ENCODE peak calls at places on chromosome 18, in seven cellular contexts. K, C, E, G, R, J and A are unnamed samples.
A peak's percentile ranks its signal among the peaks of the same experiment; 100 is the strongest.

GRCh38 chr18:46264255-46264654 is 160.1 kb downstream of the HAUS1 start:
- DNase-seq in R (no peak), G (no peak), E (no peak), K (no peak), C (no peak), J (no peak), A (no peak)

GRCh38 chr18:49819768-49820662 is 6.7 kb upstream of the ACAA2 start:
- DNase-seq in C (no peak), G (no peak), J (no peak), R (no peak), E (no peak), K (no peak), A (no peak)

GRCh38 chr18:848062-848795 is 36.2 kb upstream of the YES1 start:
- DNase-seq in G (no peak), K (no peak), R (no peak), C (no peak), J (no peak), E (no peak), A (no peak)

GRCh38 chr18:63994783-63995399 is 25.0 kb downstream of the SERPINB8 start:
- DNase-seq in K (no peak), C (no peak), G (peak; percentile 48), J (peak; percentile 65), E (no peak), R (no peak), A (peak; percentile 42)

GRCh38 chr18:183769-184168 is 25.4 kb downstream of the USP14 start:
- DNase-seq in K (no peak), J (no peak), E (no peak), G (no peak), R (no peak), C (no peak), A (no peak)

GRCh38 chr18:75161629-75162028 is 47.3 kb downstream of the PTGR3 start:
- DNase-seq in J (no peak), C (no peak), G (no peak), E (peak; percentile 47), K (peak; percentile 35), R (no peak), A (no peak)

GRCh38 chr18:80112623-80113248 is 3.7 kb downstream of the ADNP2 start:
- DNase-seq in K (no peak), C (no peak), E (no peak), J (no peak), R (peak; percentile 31), G (no peak), A (no peak)

GRCh38 chr18:74745658-74746403 is 148.2 kb downstream of the ZNF407 start:
- DNase-seq in K (no peak), E (peak; percentile 89), J (no peak), G (peak; percentile 20), C (no peak), R (no peak), A (no peak)

GRCh38 chr18:49321800-49322461 is 138.5 kb downstream of the DYM start:
- DNase-seq in J (no peak), G (no peak), E (no peak), C (no peak), R (no peak), K (no peak), A (no peak)

GRCh38 chr18:41936471-41937134 is 18.4 kb upstream of the PIK3C3 start:
- DNase-seq in G (no peak), C (no peak), J (no peak), K (no peak), E (no peak), R (no peak), A (no peak)

GRCh38 chr18:49561377-49562193 is at the start of gene LIPG:
- DNase-seq in C (peak; percentile 86), K (peak; percentile 25), R (no peak), J (peak; percentile 72), E (peak; percentile 87), G (peak; percentile 71), A (peak; percentile 74)

GRCh38 chr18:15198116-15198389 is 450.1 kb downstream of the ANKRD30B start:
- DNase-seq in C (no peak), G (no peak), E (no peak), K (no peak), J (no peak), R (no peak), A (no peak)

GRCh38 chr18:6543330-6543908 is 128.7 kb upstream of the L3MBTL4 start:
- DNase-seq in C (no peak), J (no peak), E (no peak), R (no peak), K (no peak), G (no peak), A (no peak)

DNA sequence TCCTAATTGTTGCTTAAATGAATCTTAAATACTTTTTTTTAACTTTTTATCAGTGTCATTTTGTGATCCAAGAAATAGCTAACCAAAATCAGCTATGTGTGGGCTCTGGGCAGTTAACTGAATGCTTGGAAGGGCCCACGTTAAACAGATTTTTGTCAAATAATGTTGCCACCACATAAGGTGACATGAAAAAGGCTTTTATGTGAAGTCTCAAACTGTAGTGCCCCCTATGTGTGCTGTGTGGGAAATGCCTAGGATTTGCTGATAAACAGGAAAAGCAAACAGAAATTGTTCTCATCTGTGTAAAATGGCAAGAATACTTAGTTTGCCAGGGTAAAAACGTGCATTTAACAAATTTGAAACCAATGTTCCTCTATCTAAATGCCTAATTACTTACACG is 242.2 kb downstream of the ZNF516 start:
- DNase-seq in J (peak; percentile 61), E (no peak), G (no peak), R (no peak), C (no peak), K (no peak), A (no peak)
- TF ChIP-seq CTCF in J (peak; percentile 75), E (peak; percentile 64), G (peak; percentile 55), R (peak; percentile 16), C (no peak), K (peak; percentile 19), A (peak; percentile 56)

GRCh38 chr18:9546468-9546867 is 67.9 kb downstream of the PPP4R1 start:
- DNase-seq in C (no peak), E (no peak), G (no peak), R (no peak), K (no peak), J (no peak), A (no peak)

GRCh38 chr18:9547767-9548166 is 66.6 kb downstream of the PPP4R1 start:
- DNase-seq in C (no peak), G (no peak), J (no peak), K (no peak), R (no peak), E (no peak), A (no peak)

GRCh38 chr18:9552189-9552588 is 62.2 kb downstream of the PPP4R1 start:
- DNase-seq in E (no peak), G (no peak), C (no peak), R (no peak), J (no peak), K (no peak), A (no peak)

GRCh38 chr18:9550413-9550812 is 63.9 kb downstream of the PPP4R1 start:
- DNase-seq in K (no peak), R (peak; percentile 45), E (no peak), C (no peak), J (no peak), G (no peak), A (no peak)

DNA sequence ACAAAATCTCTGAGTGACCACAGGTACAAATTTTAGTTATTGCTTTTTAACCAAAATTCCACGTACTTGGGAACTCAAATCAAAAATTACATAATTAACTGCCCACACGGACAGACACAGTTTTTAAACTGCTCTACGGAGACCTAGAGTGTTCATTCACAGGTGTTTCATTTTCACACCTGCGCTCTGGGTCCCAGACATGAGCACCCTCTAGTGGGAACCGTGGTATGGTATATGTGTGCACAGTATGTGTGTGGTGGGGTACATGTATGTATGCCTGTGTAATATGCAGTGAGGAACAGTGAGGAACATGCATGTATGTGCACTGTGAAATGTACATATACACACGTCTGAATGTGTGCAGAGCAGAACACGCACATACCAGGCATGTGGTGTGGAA is 65.0 kb downstream of the PPP4R1 start:
- DNase-seq in C (no peak), G (no peak), J (no peak), K (no peak), R (peak; percentile 12), E (no peak), A (no peak)
- TF ChIP-seq CTCF in C (no peak), G (no peak), J (peak; percentile 22), K (no peak), R (no peak), E (no peak), A (no peak)

DNA sequence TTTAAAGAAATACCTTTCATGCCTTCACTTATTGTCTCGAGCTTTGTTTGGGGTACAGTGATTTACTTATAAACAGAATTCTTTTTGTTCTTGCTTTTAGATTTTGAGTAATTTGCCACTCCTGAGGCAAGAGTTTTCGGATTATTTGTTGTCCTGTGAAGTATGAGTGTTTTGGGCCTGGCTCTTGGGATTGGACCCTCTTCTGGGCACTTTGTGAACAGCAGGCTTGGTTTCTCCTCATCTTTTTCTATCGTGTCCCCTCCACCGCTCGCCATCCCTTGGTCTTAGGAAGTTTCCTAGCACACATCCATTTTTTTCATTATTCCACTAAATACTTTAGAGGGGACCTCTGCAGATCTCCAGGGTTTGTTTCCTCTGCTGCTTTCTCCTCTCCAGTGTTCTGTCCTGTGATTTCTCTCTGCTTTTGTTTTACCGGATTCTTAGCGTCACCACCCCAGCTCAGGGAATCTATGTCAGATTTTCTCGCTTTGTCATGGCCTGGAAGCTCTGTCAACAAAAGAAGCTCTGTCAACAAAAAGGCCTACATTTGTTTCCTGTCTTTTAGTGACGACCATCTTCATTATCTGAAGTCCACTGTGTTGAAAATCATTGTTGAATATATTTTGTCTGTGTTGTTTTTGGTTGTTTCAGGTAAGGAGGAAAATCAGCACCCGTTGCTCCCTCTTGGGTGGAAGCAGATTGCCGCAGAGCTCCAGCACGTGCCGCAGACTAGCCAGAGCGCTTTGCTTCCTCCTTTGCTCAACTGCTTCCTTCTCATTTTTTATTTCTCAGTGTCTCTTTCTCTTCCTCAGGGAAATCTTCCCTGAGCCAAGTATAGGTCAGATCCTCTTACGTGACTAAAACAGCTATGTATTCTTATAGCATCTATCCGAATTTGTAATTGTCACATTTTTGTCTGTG is 27.8 kb downstream of the ANKRD62 start:
- DNase-seq in G (no peak), R (no peak), J (no peak), K (no peak), C (no peak), E (no peak), A (no peak)
- TF ChIP-seq CTCF in G (peak; percentile 42), R (no peak), J (peak; percentile 43), K (peak; percentile 14), C (no peak), E (peak; percentile 66), A (no peak)

GRCh38 chr18:22783662-22784076 is 149.5 kb upstream of the RBBP8 start:
- DNase-seq in J (no peak), E (no peak), R (no peak), C (no peak), G (no peak), K (no peak), A (no peak)

GRCh38 chr18:22783245-22783644 is 149.9 kb upstream of the RBBP8 start:
- DNase-seq in K (no peak), C (no peak), G (no peak), R (no peak), E (no peak), J (no peak), A (no peak)

GRCh38 chr18:22773944-22774343 is 159.2 kb upstream of the RBBP8 start:
- DNase-seq in G (no peak), E (no peak), J (no peak), K (no peak), R (no peak), C (no peak), A (no peak)

DNA sequence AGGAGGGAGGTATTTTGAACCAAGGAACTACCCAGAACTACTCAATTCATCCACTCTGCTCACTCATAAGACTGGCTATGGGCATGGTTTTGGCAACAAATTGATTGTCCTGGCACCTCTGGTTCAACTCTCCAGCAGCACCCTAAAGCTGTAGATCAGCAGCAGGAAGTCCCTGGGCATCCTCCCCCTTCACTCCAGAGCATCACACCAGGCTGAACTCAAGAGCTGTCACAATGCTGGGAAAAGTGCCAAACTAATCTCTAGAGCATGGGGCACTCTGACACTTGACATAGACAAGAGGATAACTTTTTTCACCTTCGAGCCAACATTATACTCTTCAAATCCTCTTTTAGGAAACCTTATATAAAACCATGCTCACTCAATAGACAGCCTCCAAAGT is 154.1 kb upstream of the RBBP8 start:
- DNase-seq in C (no peak), E (no peak), R (no peak), K (no peak), G (no peak), J (no peak), A (no peak)
- TF ChIP-seq CTCF in C (no peak), E (no peak), R (no peak), K (no peak), G (no peak), J (no peak), A (no peak)